ENCODE peak calls at places on chromosomes 11 and 22, in eight cellular contexts. S is cardiac fibroblast; I is CD8-positive, alpha-beta T cell; O is kidney; R is central memory CD8-positive, alpha-beta T cell; T is stimulated activated CD4-positive, alpha-beta T cell treated with anti-CD3 and anti-CD28 coated beads, Interleukin-2, amount 100 ng/mL, for 48 hours; F is RKO; P is effector CD4-positive, alpha-beta T cell. J is an unnamed sample.

GRCh38 chr22:27004434-27004833 is 347.0 kb downstream of the MIAT start:
- DNase-seq in S (no peak), I (no peak), O (no peak), R (no peak), T (no peak), F (no peak), P (no peak), J (no peak)

GRCh38 chr11:88115828-88116410 is 59.3 kb downstream of the RAB38 start:
- DNase-seq in S (no peak), I (no peak), O (no peak), R (no peak), T (no peak), F (no peak), P (no peak), J (no peak)

GRCh38 chr11:92018332-92018731 is 206.3 kb upstream of the FAT3 start:
- DNase-seq in S (no peak), I (no peak), O (no peak), R (no peak), T (no peak), F (no peak), P (no peak), J (no peak)

GRCh38 chr22:42901790-42902508 is 44.9 kb upstream of the ARFGAP3 start:
- DNase-seq in S (no peak), I (no peak), O (no peak), R (no peak), T (no peak), F (no peak), P (no peak), J (no peak)

GRCh38 chr11:119093951-119094815 is 7.5 kb downstream of the DPAGT1 start:
- DNase-seq in S (peak; percentile 58), I (peak; percentile 48), O (peak; percentile 82), R (no peak), T (no peak), F (peak; percentile 52), P (peak; percentile 29), J (peak; percentile 17)

GRCh38 chr11:63920126-63920869 is 3.3 kb upstream of the RCOR2 start:
- DNase-seq in S (peak; percentile 55), I (no peak), O (peak; percentile 91), R (no peak), T (no peak), F (peak; percentile 62), P (no peak), J (peak; percentile 70)

GRCh38 chr11:44979536-44980399 is 29.1 kb upstream of the TP53I11 start:
- DNase-seq in S (peak; percentile 29), I (no peak), O (peak; percentile 92), R (no peak), T (no peak), F (no peak), P (no peak), J (no peak)

GRCh38 chr11:65129649-65130441 is 4.5 kb downstream of the SYVN1 start:
- DNase-seq in S (no peak), I (no peak), O (no peak), R (no peak), T (no peak), F (no peak), P (no peak), J (no peak)

GRCh38 chr11:128632151-128632791 is 44.9 kb upstream of the ETS1 start:
- DNase-seq in S (peak; percentile 82), I (peak; percentile 40), O (no peak), R (no peak), T (no peak), F (peak; percentile 49), P (no peak), J (peak; percentile 60)

GRCh38 chr11:27228891-27229290 is 134.1 kb downstream of the CCDC34 start:
- DNase-seq in S (no peak), I (no peak), O (no peak), R (no peak), T (no peak), F (no peak), P (no peak), J (no peak)

GRCh38 chr11:122977455-122978302 is 4.0 kb downstream of the BSX start:
- DNase-seq in S (no peak), I (no peak), O (no peak), R (no peak), T (no peak), F (no peak), P (no peak), J (no peak)

GRCh38 chr22:38177926-38178604 is 3.6 kb downstream of the PLA2G6 start:
- DNase-seq in S (peak; percentile 85), I (no peak), O (peak; percentile 70), R (no peak), T (no peak), F (peak; percentile 79), P (no peak), J (peak; percentile 73)

GRCh38 chr22:38062782-38063181 is 5.6 kb downstream of the PICK1 start:
- DNase-seq in S (no peak), I (no peak), O (no peak), R (no peak), T (no peak), F (no peak), P (no peak), J (no peak)